ENCODE peak calls at places on chromosomes 5 and 9, in nine cellular contexts. A is EL; T is stimulated activated CD4-positive, alpha-beta T cell treated with anti-CD3 and anti-CD28 coated beads, Interleukin-1b, Interleukin-23, amount 100 ng/mL, for 24 hours; X is ACHN; L is psoas muscle; F is H9; C is astrocyte of the spinal cord; H is fibroblast of pulmonary artery; Q is endothelial cell. E is an unnamed sample.

GRCh38 chr9:115127191-115127817 is 9.3 kb upstream of the TNC start:
- DNase-seq in A (peak), T (no peak), X (no peak), L (no peak), F (no peak), C (peak), H (peak), Q (no peak), E (no peak)

GRCh38 chr5:68155940-68156339 is 59.6 kb upstream of the PIK3R1 start:
- DNase-seq in A (no peak), T (no peak), X (no peak), L (no peak), F (no peak), C (no peak), H (no peak), Q (no peak), E (no peak)

GRCh38 chr9:84137968-84138367 is 157.4 kb downstream of the RMI1 start:
- DNase-seq in A (no peak), T (no peak), X (no peak), L (no peak), F (no peak), C (no peak), H (peak), Q (no peak), E (no peak)

GRCh38 chr5:1760656-1761452 is 38.8 kb downstream of the MRPL36 start:
- DNase-seq in A (no peak), T (no peak), X (no peak), L (no peak), F (peak), C (no peak), H (no peak), Q (peak), E (no peak)

GRCh38 chr5:14913141-14913540 is 41.6 kb upstream of the ANKH start:
- DNase-seq in A (no peak), T (no peak), X (no peak), L (no peak), F (no peak), C (peak), H (no peak), Q (no peak), E (no peak)

GRCh38 chr5:168073991-168074800 is 217.2 kb upstream of the WWC1 start:
- DNase-seq in A (no peak), T (no peak), X (no peak), L (no peak), F (no peak), C (peak), H (peak), Q (no peak), E (no peak)

GRCh38 chr9:33234511-33235467 is 5.2 kb upstream of the SPINK4 start:
- DNase-seq in A (peak), T (no peak), X (no peak), L (no peak), F (no peak), C (no peak), H (peak), Q (no peak), E (no peak)

GRCh38 chr9:73270967-73271722 is 119.5 kb downstream of the ANXA1 start:
- DNase-seq in A (peak), T (no peak), X (peak), L (no peak), F (no peak), C (peak), H (peak), Q (no peak), E (no peak)

GRCh38 chr5:8749556-8749955 is 796.3 kb downstream of the SEMA5A start:
- DNase-seq in A (no peak), T (no peak), X (no peak), L (no peak), F (no peak), C (no peak), H (no peak), Q (no peak), E (no peak)

GRCh38 chr9:75378036-75378435 is 289.7 kb downstream of the OSTF1 start:
- DNase-seq in A (peak), T (no peak), X (no peak), L (peak), F (no peak), C (peak), H (no peak), Q (no peak), E (no peak)

E was measured in stimulated activated CD8-positive, alpha-beta memory T cell treated with anti-CD3 and anti-CD28 coated beads, Interleukin-7, amount 100 ng/mL, for 24 hours.